ENCODE peak calls at places on chromosome 11, in four cellular contexts. Q is RKO; S is activated CD4-positive, alpha-beta T cell treated with anti-CD3 and anti-CD28 coated beads for 4 hours; Z is EL. T is an unnamed sample.

GRCh38 chr11:9158898-9159391 is 67.5 kb upstream of the SCUBE2 start:
- DNase-seq in Q (peak; percentile 83), S (no peak), Z (peak; percentile 65), T (peak; percentile 40)

GRCh38 chr11:20599424-20600346 is at the start of gene SLC6A5:
- DNase-seq in Q (peak; percentile 58), S (no peak), Z (peak; percentile 26), T (peak; percentile 54)

GRCh38 chr11:47251751-47252150 is 3.1 kb upstream of the ACP2 start:
- DNase-seq in Q (no peak), S (no peak), Z (no peak), T (no peak)

GRCh38 chr11:62974848-62975522 is 9.8 kb downstream of the SLC22A6 start:
- DNase-seq in Q (no peak), S (no peak), Z (peak; percentile 27), T (no peak)

GRCh38 chr11:70420008-70420464 is 21.7 kb downstream of the CTTN start:
- DNase-seq in Q (peak; percentile 43), S (no peak), Z (peak; percentile 74), T (no peak)

GRCh38 chr11:47259178-47259977 is 1.6 kb downstream of the NR1H3 start:
- DNase-seq in Q (peak; percentile 39), S (peak; percentile 42), Z (no peak), T (peak; percentile 39)

GRCh38 chr11:60168306-60168705 is 14.6 kb downstream of the MS4A6A start:
- DNase-seq in Q (no peak), S (no peak), Z (no peak), T (no peak)

GRCh38 chr11:22666700-22667439 is 459 bp downstream of the GAS2 start:
- DNase-seq in Q (no peak), S (no peak), Z (no peak), T (peak; percentile 5)

GRCh38 chr11:31640611-31641010 is 131.0 kb downstream of the ELP4 start:
- DNase-seq in Q (no peak), S (no peak), Z (no peak), T (no peak)

GRCh38 chr11:6079463-6079862 is 28.0 kb upstream of the OR56B4 start:
- DNase-seq in Q (no peak), S (no peak), Z (no peak), T (no peak)

GRCh38 chr11:100557830-100558611 is 129.1 kb upstream of the ARHGAP42 start:
- DNase-seq in Q (peak; percentile 18), S (no peak), Z (peak; percentile 68), T (peak; percentile 32)

GRCh38 chr11:116539211-116539610 is 233.6 kb downstream of the BUD13 start:
- DNase-seq in Q (no peak), S (no peak), Z (no peak), T (no peak)

GRCh38 chr11:8033312-8033715 is 46.2 kb downstream of the EIF3F start:
- DNase-seq in Q (peak; percentile 68), S (peak; percentile 46), Z (peak; percentile 86), T (peak; percentile 90)

GRCh38 chr11:77068461-77069335 is 1.9 kb downstream of the CAPN5 start:
- DNase-seq in Q (no peak), S (no peak), Z (no peak), T (no peak)

GRCh38 chr11:85167038-85167437 is 460.1 kb downstream of the DLG2 start:
- DNase-seq in Q (no peak), S (no peak), Z (no peak), T (no peak)

GRCh38 chr11:107696140-107696539 is 15.7 kb downstream of the SLN start:
- DNase-seq in Q (peak; percentile 88), S (no peak), Z (peak; percentile 94), T (peak; percentile 89)

GRCh38 chr11:10622957-10623787 is 54.7 kb upstream of the LYVE1 start:
- DNase-seq in Q (no peak), S (no peak), Z (no peak), T (no peak)

GRCh38 chr11:119750056-119750455 is 21.1 kb upstream of the NECTIN1 start:
- DNase-seq in Q (no peak), S (no peak), Z (no peak), T (no peak)

GRCh38 chr11:64885367-64886286 is 7.2 kb upstream of the EHD1 start:
- DNase-seq in Q (peak; percentile 81), S (peak; percentile 55), Z (peak; percentile 68), T (no peak)